ENCODE peak calls at places on chromosomes 5 and 9, in five cellular contexts. S is SW 1271; J is ovary; A is effector CD4-positive, alpha-beta T cell; M is EL. X is an unnamed sample.
A peak's percentile ranks its signal among the peaks of the same experiment; 100 is the strongest.

GRCh38 chr5:41883243-41883642 is 13.0 kb upstream of the OXCT1 start:
- DNase-seq in S (no peak), J (no peak), A (no peak), M (no peak), X (no peak)

GRCh38 chr9:108994695-108995094 is 18.6 kb downstream of the CTNNAL1 start:
- DNase-seq in S (no peak), J (peak; percentile 52), A (no peak), M (peak; percentile 21), X (no peak)

GRCh38 chr9:614421-614820 is 227.1 kb upstream of the DMRT1 start:
- DNase-seq in S (no peak), J (no peak), A (no peak), M (peak; percentile 21), X (no peak)

GRCh38 chr5:124504081-124504916 is 242.1 kb downstream of the ZNF608 start:
- DNase-seq in S (no peak), J (no peak), A (no peak), M (peak; percentile 7), X (no peak)

GRCh38 chr9:33117306-33117705 is 40.8 kb upstream of the SMU1 start:
- DNase-seq in S (no peak), J (peak; percentile 2), A (no peak), M (peak; percentile 60), X (no peak)

GRCh38 chr5:50553560-50553984 is 112.5 kb upstream of the EMB start:
- DNase-seq in S (no peak), J (no peak), A (no peak), M (peak; percentile 13), X (no peak)

GRCh38 chr9:7403839-7404238 is 395.7 kb downstream of the DMAC1 start:
- DNase-seq in S (no peak), J (no peak), A (no peak), M (no peak), X (no peak)

GRCh38 chr9:135221951-135222631 is 134.6 kb downstream of the OLFM1 start:
- DNase-seq in S (no peak), J (no peak), A (no peak), M (no peak), X (no peak)

GRCh38 chr5:133790898-133791297 is 177.5 kb downstream of the C5orf15 start:
- DNase-seq in S (no peak), J (no peak), A (no peak), M (no peak), X (no peak)

GRCh38 chr5:52283221-52283620 is 504.5 kb upstream of the ITGA1 start:
- DNase-seq in S (no peak), J (no peak), A (no peak), M (no peak), X (no peak)

GRCh38 chr5:112059601-112060135 is 302.7 kb upstream of the NREP start:
- DNase-seq in S (no peak), J (no peak), A (no peak), M (no peak), X (no peak)

GRCh38 chr9:6128030-6128429 is 87.6 kb upstream of the IL33 start:
- DNase-seq in S (no peak), J (no peak), A (no peak), M (no peak), X (no peak)

GRCh38 chr5:172336264-172336663 is 52.7 kb upstream of the UBTD2 start:
- DNase-seq in S (no peak), J (no peak), A (no peak), M (no peak), X (no peak)

GRCh38 chr9:34986541-34987047 is 3.0 kb upstream of the DNAJB5 start:
- DNase-seq in S (no peak), J (no peak), A (peak; percentile 61), M (no peak), X (no peak)

GRCh38 chr5:1068204-1068894 is 43.5 kb downstream of the SLC12A7 start:
- DNase-seq in S (no peak), J (no peak), A (no peak), M (no peak), X (no peak)

GRCh38 chr9:131799177-131799823 is 59.4 kb upstream of the RAPGEF1 start:
- DNase-seq in S (no peak), J (peak; percentile 21), A (peak; percentile 23), M (peak; percentile 41), X (no peak)

X was measured in keratinocyte.